ENCODE peak calls at places on chromosomes 13 and 19, in five cellular contexts. D is K562, F is mammary epithelial cell, B is OCI-LY7, U is mesenchymal stem cell. K is an unnamed sample.

GRCh38 chr19:54481326-54481930 is 8.3 kb upstream of the CDC42EP5 start:
- DNase-seq in D (peak), F (peak), B (peak), U (peak), K (peak)

GRCh38 chr19:5953680-5954213 is 24.2 kb downstream of the RANBP3 start:
- DNase-seq in D (peak), F (peak), B (no peak), U (peak), K (no peak)

GRCh38 chr13:78309497-78310180 is 293.7 kb downstream of the POU4F1 start:
- DNase-seq in D (no peak), F (no peak), B (no peak), U (no peak), K (no peak)

GRCh38 chr13:44243198-44243852 is 130.3 kb upstream of the SERP2 start:
- DNase-seq in D (peak), F (peak), B (peak), U (peak), K (peak)

GRCh38 chr13:59447846-59448620 is 715.7 kb downstream of the DIAPH3 start:
- DNase-seq in D (no peak), F (peak), B (no peak), U (no peak), K (no peak)

GRCh38 chr19:18604820-18605159 is 1.8 kb downstream of the CRLF1 start:
- DNase-seq in D (no peak), F (no peak), B (no peak), U (no peak), K (no peak)

GRCh38 chr13:27928353-27928804 is 8.6 kb downstream of the PDX1 start:
- DNase-seq in D (no peak), F (no peak), B (no peak), U (no peak), K (no peak)

GRCh38 chr13:44306401-44307192 is 67.0 kb upstream of the SERP2 start:
- DNase-seq in D (no peak), F (peak), B (no peak), U (peak), K (peak)

GRCh38 chr19:58409010-58409790 is 751 bp downstream of the ZNF584 start:
- DNase-seq in D (no peak), F (no peak), B (no peak), U (peak), K (peak)

GRCh38 chr13:50844181-50844875 is 836 bp upstream of the DLEU7 start:
- DNase-seq in D (no peak), F (no peak), B (no peak), U (no peak), K (no peak)
- H2AFZ ChIP-seq in D (no peak), F (no peak), B (no peak), U (no peak), K (no peak)

DNA sequence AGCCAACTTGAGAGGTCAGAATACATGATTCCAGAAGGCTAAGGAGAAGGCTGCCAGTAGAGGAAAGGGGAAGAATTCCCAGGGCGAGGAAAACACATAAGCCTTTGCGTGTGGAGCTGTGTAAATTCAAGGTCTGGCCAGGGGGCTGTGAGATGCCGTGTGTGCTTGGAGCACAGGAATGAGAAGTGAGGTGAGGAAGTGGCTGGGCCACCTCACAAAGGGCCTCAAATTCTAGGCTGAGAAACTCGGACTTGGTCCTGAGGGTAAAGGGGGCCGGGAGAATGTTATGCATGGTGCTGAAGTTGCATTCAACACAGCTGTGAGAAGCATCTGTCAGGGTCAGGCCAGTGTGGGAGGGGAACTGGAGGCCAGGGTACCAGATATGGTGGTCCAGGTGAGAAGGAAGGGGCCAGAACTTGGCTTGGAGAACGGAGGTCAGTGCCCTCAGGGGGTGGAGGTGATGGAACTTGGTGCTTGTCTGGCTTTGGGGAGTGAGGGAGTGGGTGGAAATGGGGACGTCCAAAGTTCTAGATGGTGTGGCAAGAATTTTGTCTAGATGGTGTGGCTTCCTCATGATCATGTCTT is 4.9 kb upstream of the ZNF580 start:
- DNase-seq in D (no peak), F (no peak), B (no peak), U (no peak), K (no peak)
- H3K27ac ChIP-seq in D (peak), F (peak), B (no peak), U (no peak), K (no peak)

GRCh38 chr13:113322043-113322461 is 25.0 kb downstream of the LAMP1 start:
- DNase-seq in D (no peak), F (no peak), B (no peak), U (no peak), K (no peak)
- H2AFZ ChIP-seq in D (no peak), F (no peak), B (no peak), U (no peak), K (no peak)

GRCh38 chr19:3696660-3696995 is 3.6 kb downstream of the PIP5K1C start:
- DNase-seq in D (no peak), F (no peak), B (no peak), U (no peak), K (no peak)

GRCh38 chr19:3697094-3697493 is 3.2 kb downstream of the PIP5K1C start:
- DNase-seq in D (no peak), F (no peak), B (no peak), U (no peak), K (no peak)

GRCh38 chr19:3695124-3695733 is 5.0 kb downstream of the PIP5K1C start:
- DNase-seq in D (no peak), F (no peak), B (no peak), U (no peak), K (no peak)

GRCh38 chr19:3694361-3695123 is 5.7 kb downstream of the PIP5K1C start:
- DNase-seq in D (no peak), F (no peak), B (no peak), U (no peak), K (no peak)

DNA sequence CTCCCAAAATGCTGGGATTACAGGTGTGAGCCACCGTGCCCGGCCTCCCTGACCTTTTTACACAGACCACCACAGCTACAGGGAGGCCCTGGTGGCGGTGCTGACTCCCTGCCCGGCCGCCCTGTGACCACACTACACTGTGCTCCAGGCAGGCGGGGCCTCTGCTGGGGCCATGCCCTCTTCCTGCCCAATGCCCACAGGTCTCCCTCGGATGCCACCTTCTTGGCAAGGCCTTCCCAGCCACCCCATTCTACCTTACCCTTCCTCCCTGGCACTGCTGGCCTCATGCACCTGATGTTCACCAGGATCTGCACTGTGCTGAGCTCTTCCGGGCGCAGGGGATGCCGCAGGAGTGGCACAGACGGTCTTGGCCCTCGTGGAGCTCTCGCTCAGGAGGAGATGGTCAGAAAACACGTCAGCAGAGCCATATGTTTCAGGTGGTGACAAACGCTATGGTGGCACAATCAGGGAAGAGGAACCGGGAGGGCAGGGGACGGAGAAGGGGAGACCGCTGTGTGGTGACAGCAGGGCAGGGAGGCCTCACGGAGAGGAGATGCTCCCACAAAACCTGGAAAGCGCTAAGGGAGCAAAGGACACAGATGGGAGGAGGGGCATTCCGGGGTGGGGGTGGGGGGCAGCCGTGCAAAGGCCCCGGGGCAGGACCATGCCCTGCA is 4.1 kb downstream of the PIP5K1C start:
- DNase-seq in D (no peak), F (no peak), B (no peak), U (no peak), K (no peak)
- H3K27ac ChIP-seq in D (no peak), F (no peak), B (no peak), U (no peak), K (no peak)

GRCh38 chr19:4375164-4375619 is 25.2 kb downstream of the SH3GL1 start:
- DNase-seq in D (peak), F (peak), B (no peak), U (peak), K (peak)
- H2AFZ ChIP-seq in D (peak), F (no peak), B (no peak), U (no peak), K (no peak)

GRCh38 chr13:71712988-71713653 is 153.9 kb downstream of the DACH1 start:
- DNase-seq in D (no peak), F (no peak), B (no peak), U (peak), K (no peak)
- H3K27ac ChIP-seq in D (no peak), F (no peak), B (no peak), U (no peak), K (no peak)

DNA sequence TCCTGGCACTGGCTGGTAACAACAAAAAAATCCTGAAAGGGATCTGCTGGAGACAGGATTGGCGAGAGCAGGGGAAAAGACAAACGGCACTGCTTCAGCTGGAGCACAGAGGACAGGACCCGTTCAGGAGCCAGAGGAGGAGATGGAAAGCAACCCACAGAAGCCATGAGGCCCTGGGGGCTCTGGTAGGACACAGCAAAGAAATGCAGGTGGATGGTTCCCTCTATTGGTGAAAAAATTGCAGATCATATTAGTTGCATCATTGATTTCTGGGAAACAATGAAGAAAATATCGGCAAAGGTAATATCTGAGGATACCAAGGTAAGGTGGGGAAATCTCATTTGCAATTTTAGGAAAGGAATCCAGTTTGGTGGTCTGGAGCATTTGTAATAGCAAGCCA is 25.7 kb upstream of the TPP2 start:
- DNase-seq in D (no peak), F (no peak), B (no peak), U (no peak), K (peak)
- H2AFZ ChIP-seq in D (no peak), F (no peak), B (no peak), U (no peak), K (no peak)

GRCh38 chr19:14476307-14476662 is 1.1 kb upstream of the PTGER1 start:
- DNase-seq in D (no peak), F (no peak), B (no peak), U (no peak), K (no peak)
- H3K27ac ChIP-seq in D (no peak), F (no peak), B (no peak), U (no peak), K (peak)

DNA sequence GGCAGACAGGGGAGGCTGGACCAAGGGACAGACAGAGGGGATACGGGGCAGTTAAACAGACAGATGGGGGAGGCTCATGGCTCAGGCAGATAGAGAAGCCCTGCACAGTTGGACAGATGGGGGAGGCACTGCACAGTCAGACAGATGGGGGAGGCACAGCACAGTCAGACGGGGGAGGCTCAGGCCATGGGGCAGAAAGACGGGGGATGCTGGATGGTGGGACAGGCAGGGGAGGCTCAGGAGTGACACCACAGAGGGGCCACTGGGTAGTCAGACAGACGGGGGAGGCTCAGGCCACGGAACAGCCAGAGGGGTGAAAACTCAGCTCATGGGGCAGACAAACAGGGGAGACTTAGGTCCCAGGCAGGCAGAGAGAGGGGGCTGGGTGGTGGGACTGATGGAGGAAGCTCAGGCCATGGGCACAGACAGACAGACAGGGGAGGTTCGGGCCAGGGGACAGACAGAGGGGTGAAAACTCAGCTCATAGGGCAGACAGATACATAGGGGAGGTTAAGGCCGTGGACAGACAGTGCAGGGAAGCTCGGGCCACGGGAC is 886 bp downstream of the MFSD12 start:
- DNase-seq in D (peak), F (no peak), B (no peak), U (no peak), K (no peak)
- H2AFZ ChIP-seq in D (peak), F (peak), B (no peak), U (no peak), K (no peak)

DNA sequence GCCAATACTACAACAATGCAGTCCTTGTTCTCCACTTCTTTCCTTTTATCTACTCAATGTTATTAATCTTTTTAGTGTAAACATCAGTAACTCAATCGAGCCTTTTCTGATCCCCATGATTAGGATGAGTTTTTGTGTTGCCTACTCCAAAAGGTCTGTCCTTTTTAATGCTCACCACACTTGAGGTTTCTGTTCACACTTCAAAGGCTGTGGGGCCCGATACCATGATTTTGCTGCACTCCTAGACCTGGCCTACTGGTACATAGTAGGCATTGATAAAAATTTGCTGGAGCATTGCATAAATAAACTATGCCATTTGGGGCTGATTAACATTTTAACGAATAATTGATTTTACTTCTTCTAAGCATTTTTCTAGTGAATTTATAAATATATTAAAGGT is 125.4 kb upstream of the KLF12 start:
- DNase-seq in D (no peak), F (no peak), B (no peak), U (no peak), K (no peak)
- H3K27ac ChIP-seq in D (no peak), F (no peak), B (no peak), U (no peak), K (no peak)

K was measured in PC-3.